ENCODE peak calls at places on chromosomes 12 and 14, in seven cellular contexts. One of them, this sample, is unnamed.

GRCh38 chr12:57471-57980 is 9.0 kb upstream of the IQSEC3 start:
- DNase-seq in H9: no peak
- DNase-seq in mesendoderm: no peak
- DNase-seq in mesenchymal stem cell: no peak
- DNase-seq in trophoblast cell: no peak
- DNase-seq in H1: no peak
- DNase-seq in neuronal stem cell: no peak
- DNase-seq in this sample: no peak

GRCh38 chr12:6067152-6067916 is 57.1 kb downstream of the VWF start:
- DNase-seq in H9: peak; percentile 86
- DNase-seq in mesendoderm: peak; percentile 88
- DNase-seq in mesenchymal stem cell: no peak
- DNase-seq in trophoblast cell: peak; percentile 60
- DNase-seq in H1: no peak
- DNase-seq in neuronal stem cell: no peak
- DNase-seq in this sample: peak; percentile 28

GRCh38 chr12:56206373-56207166 is 15.2 kb downstream of the RNF41 start:
- DNase-seq in H9: peak; percentile 88
- DNase-seq in mesendoderm: peak; percentile 84
- DNase-seq in mesenchymal stem cell: peak; percentile 68
- DNase-seq in trophoblast cell: peak; percentile 56
- DNase-seq in H1: no peak
- DNase-seq in neuronal stem cell: peak; percentile 31
- DNase-seq in this sample: peak; percentile 54

GRCh38 chr12:121214171-121214777 is 4.3 kb downstream of the P2RX4 start:
- DNase-seq in H9: no peak
- DNase-seq in mesendoderm: no peak
- DNase-seq in mesenchymal stem cell: peak; percentile 95
- DNase-seq in trophoblast cell: peak; percentile 65
- DNase-seq in H1: no peak
- DNase-seq in neuronal stem cell: no peak
- DNase-seq in this sample: peak; percentile 42

GRCh38 chr14:85479306-85479705 is 50.6 kb upstream of the FLRT2 start:
- DNase-seq in H9: no peak
- DNase-seq in mesendoderm: peak; percentile 57
- DNase-seq in mesenchymal stem cell: no peak
- DNase-seq in trophoblast cell: no peak
- DNase-seq in H1: no peak
- DNase-seq in neuronal stem cell: no peak
- DNase-seq in this sample: no peak

GRCh38 chr12:95859947-95860850 is 1.4 kb downstream of the SNRPF start:
- DNase-seq in H9: no peak
- DNase-seq in mesendoderm: no peak
- DNase-seq in mesenchymal stem cell: no peak
- DNase-seq in trophoblast cell: no peak
- DNase-seq in H1: no peak
- DNase-seq in neuronal stem cell: no peak
- DNase-seq in this sample: no peak

GRCh38 chr12:9756756-9757155 is 3.9 kb downstream of the CD69 start:
- DNase-seq in H9: no peak
- DNase-seq in mesendoderm: no peak
- DNase-seq in mesenchymal stem cell: no peak
- DNase-seq in trophoblast cell: no peak
- DNase-seq in H1: no peak
- DNase-seq in neuronal stem cell: no peak
- DNase-seq in this sample: no peak

GRCh38 chr12:105574056-105574715 is 243.7 kb downstream of the C12orf75 start:
- DNase-seq in H9: no peak
- DNase-seq in mesendoderm: no peak
- DNase-seq in mesenchymal stem cell: no peak
- DNase-seq in trophoblast cell: no peak
- DNase-seq in H1: no peak
- DNase-seq in neuronal stem cell: no peak
- DNase-seq in this sample: no peak

GRCh38 chr12:42705863-42706262 is 116.3 kb upstream of the PRICKLE1 start:
- DNase-seq in H9: no peak
- DNase-seq in mesendoderm: peak; percentile 26
- DNase-seq in mesenchymal stem cell: peak; percentile 76
- DNase-seq in trophoblast cell: no peak
- DNase-seq in H1: no peak
- DNase-seq in neuronal stem cell: peak; percentile 8
- DNase-seq in this sample: peak; percentile 95

GRCh38 chr14:79369359-79370332 is 841.7 kb downstream of the DIO2 start:
- DNase-seq in H9: no peak
- DNase-seq in mesendoderm: no peak
- DNase-seq in mesenchymal stem cell: peak; percentile 97
- DNase-seq in trophoblast cell: peak; percentile 45
- DNase-seq in H1: no peak
- DNase-seq in neuronal stem cell: no peak
- DNase-seq in this sample: peak; percentile 99

GRCh38 chr12:126191037-126191891 is 1126.0 kb downstream of the AACS start:
- DNase-seq in H9: peak; percentile 79
- DNase-seq in mesendoderm: peak; percentile 81
- DNase-seq in mesenchymal stem cell: no peak
- DNase-seq in trophoblast cell: no peak
- DNase-seq in H1: peak; percentile 23
- DNase-seq in neuronal stem cell: peak; percentile 15
- DNase-seq in this sample: no peak

GRCh38 chr14:77099425-77100167 is 1.5 kb downstream of the CIPC start:
- DNase-seq in H9: no peak
- DNase-seq in mesendoderm: peak; percentile 50
- DNase-seq in mesenchymal stem cell: peak; percentile 47
- DNase-seq in trophoblast cell: no peak
- DNase-seq in H1: no peak
- DNase-seq in neuronal stem cell: no peak
- DNase-seq in this sample: peak; percentile 78

GRCh38 chr14:98184467-98184866 is 1087.5 kb downstream of the BCL11B start:
- DNase-seq in H9: no peak
- DNase-seq in mesendoderm: no peak
- DNase-seq in mesenchymal stem cell: no peak
- DNase-seq in trophoblast cell: no peak
- DNase-seq in H1: no peak
- DNase-seq in neuronal stem cell: no peak
- DNase-seq in this sample: no peak
- H4K8ac ChIP-seq in H9: no peak overlapping the region
- H4K8ac ChIP-seq in mesendoderm: no peak overlapping the region
- H4K8ac ChIP-seq in mesenchymal stem cell: no peak overlapping the region
- H4K8ac ChIP-seq in trophoblast cell: no peak overlapping the region
- H4K8ac ChIP-seq in H1: no peak overlapping the region
- H4K8ac ChIP-seq in neuronal stem cell: no peak overlapping the region
- H4K8ac ChIP-seq in this sample: no peak overlapping the region

GRCh38 chr12:122858171-122858570 is 22.9 kb downstream of the HIP1R start:
- DNase-seq in H9: no peak
- DNase-seq in mesendoderm: no peak
- DNase-seq in mesenchymal stem cell: no peak
- DNase-seq in trophoblast cell: no peak
- DNase-seq in H1: no peak
- DNase-seq in neuronal stem cell: no peak
- DNase-seq in this sample: no peak

GRCh38 chr12:122858591-122859302 is 23.5 kb downstream of the HIP1R start:
- DNase-seq in H9: no peak
- DNase-seq in mesendoderm: no peak
- DNase-seq in mesenchymal stem cell: no peak
- DNase-seq in trophoblast cell: no peak
- DNase-seq in H1: no peak
- DNase-seq in neuronal stem cell: no peak
- DNase-seq in this sample: no peak

GRCh38 chr12:122860854-122861585 is 25.8 kb downstream of the HIP1R start:
- DNase-seq in H9: no peak
- DNase-seq in mesendoderm: no peak
- DNase-seq in mesenchymal stem cell: no peak
- DNase-seq in trophoblast cell: no peak
- DNase-seq in H1: no peak
- DNase-seq in neuronal stem cell: no peak
- DNase-seq in this sample: no peak

GRCh38 chr12:122860052-122860853 is 25.0 kb downstream of the HIP1R start:
- DNase-seq in H9: peak; percentile 87
- DNase-seq in mesendoderm: peak; percentile 74
- DNase-seq in mesenchymal stem cell: peak; percentile 75
- DNase-seq in trophoblast cell: peak; percentile 67
- DNase-seq in H1: peak; percentile 39
- DNase-seq in neuronal stem cell: peak; percentile 73
- DNase-seq in this sample: peak; percentile 75

DNA sequence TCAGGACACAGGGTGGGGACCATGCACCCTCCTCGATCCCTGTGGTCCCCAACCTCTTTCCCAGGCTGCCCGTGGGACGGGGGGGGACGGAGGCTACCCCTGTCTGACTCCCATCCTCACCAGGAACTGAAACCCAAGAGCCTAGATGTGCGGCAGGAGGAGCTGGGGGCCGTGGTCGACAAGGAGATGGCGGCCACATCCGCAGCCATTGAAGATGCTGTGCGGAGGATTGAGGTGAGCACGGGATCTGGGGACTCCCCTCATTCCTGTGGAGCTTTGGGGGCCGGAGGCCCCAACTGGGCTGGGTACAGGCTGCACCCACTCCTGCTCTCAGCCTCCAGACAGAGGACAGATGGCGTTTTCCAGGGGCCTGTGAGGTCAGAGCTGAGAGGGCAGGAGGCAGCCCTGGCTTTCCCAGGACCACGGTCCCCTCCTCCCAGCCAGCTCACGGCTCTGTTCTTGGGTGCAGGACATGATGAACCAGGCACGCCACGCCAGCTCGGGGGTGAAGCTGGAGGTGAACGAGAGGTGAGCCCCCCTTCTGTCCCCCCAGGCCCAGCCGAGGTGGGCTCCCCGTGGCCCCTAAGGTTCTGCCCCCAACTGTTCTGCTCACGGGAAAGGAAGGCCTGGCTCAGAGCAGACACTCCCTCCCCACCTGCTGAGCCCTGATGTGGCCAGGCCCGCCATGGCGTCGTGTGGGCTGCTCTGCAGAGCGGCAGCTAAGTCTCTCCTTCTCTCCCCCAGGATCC is 24.2 kb downstream of the HIP1R start:
- DNase-seq in H9: no peak
- DNase-seq in mesendoderm: no peak
- DNase-seq in mesenchymal stem cell: no peak
- DNase-seq in trophoblast cell: no peak
- DNase-seq in H1: no peak
- DNase-seq in neuronal stem cell: no peak
- DNase-seq in this sample: no peak
- H4K8ac ChIP-seq in H9: no peak overlapping the region
- H4K8ac ChIP-seq in mesendoderm: no peak overlapping the region
- H4K8ac ChIP-seq in mesenchymal stem cell: no peak overlapping the region
- H4K8ac ChIP-seq in trophoblast cell: no peak overlapping the region
- H4K8ac ChIP-seq in H1: no peak overlapping the region
- H4K8ac ChIP-seq in neuronal stem cell: peak overlapping the region; percentile 17
- H4K8ac ChIP-seq in this sample: no peak overlapping the region

DNA sequence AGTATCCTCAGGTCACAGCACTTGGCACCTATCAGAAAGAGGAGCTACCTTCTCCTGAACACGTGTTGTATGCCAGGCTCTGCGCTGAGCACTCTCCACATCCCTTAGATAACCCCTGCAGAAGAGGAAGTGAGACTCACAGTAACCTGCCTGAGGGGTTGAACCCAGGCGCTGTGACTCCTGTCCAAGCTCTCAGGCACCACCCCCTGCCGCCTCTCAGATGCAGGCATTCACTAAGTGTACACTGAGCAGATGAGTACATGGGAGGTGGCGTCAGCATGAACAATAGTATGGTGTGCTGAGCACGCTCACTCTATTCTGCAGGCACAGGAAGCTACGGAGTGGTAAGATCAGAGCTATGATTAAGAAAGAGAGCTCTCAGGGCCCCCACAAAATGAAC is 21.0 kb upstream of the RIC8B start:
- DNase-seq in H9: no peak
- DNase-seq in mesendoderm: no peak
- DNase-seq in mesenchymal stem cell: no peak
- DNase-seq in trophoblast cell: no peak
- DNase-seq in H1: no peak
- DNase-seq in neuronal stem cell: no peak
- DNase-seq in this sample: no peak
- H4K8ac ChIP-seq in H9: no peak overlapping the region
- H4K8ac ChIP-seq in mesendoderm: no peak overlapping the region
- H4K8ac ChIP-seq in mesenchymal stem cell: no peak overlapping the region
- H4K8ac ChIP-seq in trophoblast cell: no peak overlapping the region
- H4K8ac ChIP-seq in H1: no peak overlapping the region
- H4K8ac ChIP-seq in neuronal stem cell: no peak overlapping the region
- H4K8ac ChIP-seq in this sample: no peak overlapping the region

GRCh38 chr12:52530366-52530765 is 10.2 kb upstream of the KRT5 start:
- DNase-seq in H9: no peak
- DNase-seq in mesendoderm: no peak
- DNase-seq in mesenchymal stem cell: no peak
- DNase-seq in trophoblast cell: no peak
- DNase-seq in H1: no peak
- DNase-seq in neuronal stem cell: no peak
- DNase-seq in this sample: no peak
- H4K8ac ChIP-seq in H9: no peak overlapping the region
- H4K8ac ChIP-seq in mesendoderm: no peak overlapping the region
- H4K8ac ChIP-seq in mesenchymal stem cell: no peak overlapping the region
- H4K8ac ChIP-seq in trophoblast cell: no peak overlapping the region
- H4K8ac ChIP-seq in H1: no peak overlapping the region
- H4K8ac ChIP-seq in neuronal stem cell: no peak overlapping the region
- H4K8ac ChIP-seq in this sample: no peak overlapping the region

DNA sequence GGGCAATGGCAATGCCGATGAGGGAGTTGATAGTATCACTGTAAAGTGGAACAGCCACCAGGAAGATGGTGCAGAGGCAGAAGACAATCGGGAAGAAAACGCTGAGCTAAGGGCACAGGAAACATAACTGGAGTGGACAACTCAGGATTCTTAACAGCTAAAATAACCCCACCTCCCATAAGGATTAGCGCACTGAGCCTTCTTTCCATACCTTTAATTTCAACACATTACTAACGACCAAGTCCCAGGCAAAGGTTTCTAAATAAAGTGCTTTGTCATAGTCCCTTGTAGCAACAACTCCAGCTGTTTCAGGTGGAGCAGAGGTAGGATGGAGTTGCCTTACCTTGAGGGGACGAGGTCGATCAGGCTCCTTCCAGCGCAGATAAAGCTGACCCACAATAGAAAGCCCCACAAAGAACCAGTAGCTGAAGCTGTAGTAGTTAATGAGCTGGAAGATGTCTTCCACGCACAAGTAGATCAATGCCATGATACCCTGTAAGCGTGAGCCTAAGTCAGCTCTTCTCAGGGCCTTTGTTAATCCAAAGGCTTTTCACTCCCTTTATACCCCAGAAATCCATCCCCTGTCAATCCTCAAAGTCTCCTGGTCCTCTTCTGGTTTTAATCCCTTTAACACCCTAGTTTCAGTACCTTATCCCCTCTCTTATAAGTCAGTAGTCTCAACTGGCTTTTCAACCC is 7.7 kb downstream of the OXA1L start:
- DNase-seq in H9: no peak
- DNase-seq in mesendoderm: no peak
- DNase-seq in mesenchymal stem cell: no peak
- DNase-seq in trophoblast cell: no peak
- DNase-seq in H1: no peak
- DNase-seq in neuronal stem cell: no peak
- DNase-seq in this sample: no peak
- H4K8ac ChIP-seq in H9: no peak overlapping the region
- H4K8ac ChIP-seq in mesendoderm: no peak overlapping the region
- H4K8ac ChIP-seq in mesenchymal stem cell: no peak overlapping the region
- H4K8ac ChIP-seq in trophoblast cell: no peak overlapping the region
- H4K8ac ChIP-seq in H1: no peak overlapping the region
- H4K8ac ChIP-seq in neuronal stem cell: no peak overlapping the region
- H4K8ac ChIP-seq in this sample: no peak overlapping the region